ENCODE peak calls at places on chromosomes 11 and 22, in eight cellular contexts. N, E, X, S, M, G, A and Z are unnamed samples.

GRCh38 chr22:41048791-41049717 is 43.3 kb upstream of the EP300 start:
- DNase-seq in S (peak; percentile 72), X (peak; percentile 19), N (no peak), G (no peak), E (peak; percentile 75), M (no peak), A (no peak), Z (peak; percentile 76)

GRCh38 chr11:33015621-33016551 is at the start of gene DEPDC7:
- DNase-seq in E (peak; percentile 88), A (peak; percentile 15), S (peak; percentile 95), N (peak; percentile 43), M (peak; percentile 66), X (peak; percentile 40), G (peak; percentile 83), Z (peak; percentile 88)

GRCh38 chr11:2891291-2891690 is 5.7 kb upstream of the CDKN1C start:
- DNase-seq in G (no peak), S (no peak), E (no peak), M (no peak), A (no peak), X (no peak), N (no peak), Z (no peak)

GRCh38 chr11:433111-433510 is 8.7 kb downstream of the ANO9 start:
- DNase-seq in A (no peak), G (no peak), S (no peak), N (no peak), X (no peak), E (no peak), M (no peak), Z (no peak)

GRCh38 chr11:113885897-113886296 is 10.5 kb upstream of the USP28 start:
- DNase-seq in M (no peak), E (no peak), X (no peak), S (no peak), A (no peak), N (no peak), G (no peak), Z (no peak)

GRCh38 chr22:49995413-49996191 is 17.0 kb downstream of the IL17REL start:
- DNase-seq in G (no peak), M (no peak), X (no peak), S (no peak), A (no peak), E (no peak), N (no peak), Z (no peak)

GRCh38 chr11:90764691-90765090 is 541.8 kb upstream of the CHORDC1 start:
- DNase-seq in N (no peak), G (no peak), X (no peak), M (no peak), E (no peak), A (no peak), S (no peak), Z (no peak)

GRCh38 chr11:67507242-67507890 is 596 bp downstream of the CDK2AP2 start:
- DNase-seq in X (peak; percentile 56), M (no peak), N (no peak), S (no peak), E (no peak), A (peak; percentile 86), G (no peak), Z (no peak)

GRCh38 chr11:13440100-13440855 is 22.7 kb downstream of the BTBD10 start:
- DNase-seq in X (no peak), N (no peak), A (no peak), E (peak; percentile 13), S (no peak), G (no peak), M (no peak), Z (no peak)

GRCh38 chr11:64726211-64726641 is 3.2 kb upstream of the NRXN2 start:
- DNase-seq in N (no peak), A (no peak), X (no peak), M (no peak), S (no peak), E (no peak), G (no peak), Z (peak; percentile 66)

GRCh38 chr22:29022101-29022817 is 39.4 kb downstream of the C22orf31 start:
- DNase-seq in S (no peak), G (no peak), N (no peak), M (no peak), E (no peak), X (no peak), A (no peak), Z (no peak)

GRCh38 chr11:67352546-67353316 is 615 bp downstream of the POLD4 start:
- DNase-seq in X (no peak), G (no peak), M (no peak), S (peak; percentile 57), E (no peak), N (peak; percentile 89), A (peak; percentile 84), Z (no peak)

GRCh38 chr11:12831471-12832202 is 157.4 kb downstream of the TEAD1 start:
- DNase-seq in N (no peak), A (no peak), G (no peak), X (no peak), M (no peak), S (no peak), E (no peak), Z (no peak)

GRCh38 chr11:65488273-65489058 is 10.4 kb upstream of the MALAT1 start:
- DNase-seq in N (peak; percentile 63), E (peak; percentile 65), S (peak; percentile 42), G (no peak), M (no peak), X (no peak), A (no peak), Z (no peak)

GRCh38 chr22:35834080-35834479 is 116.4 kb downstream of the APOL5 start:
- DNase-seq in N (no peak), X (no peak), E (no peak), A (no peak), M (no peak), S (no peak), G (no peak), Z (no peak)

GRCh38 chr11:46332568-46333128 is 14.6 kb upstream of the DGKZ start:
- DNase-seq in M (no peak), E (no peak), X (no peak), A (no peak), N (no peak), G (no peak), S (peak; percentile 50), Z (no peak)

GRCh38 chr11:105935791-105936190 is 86.2 kb downstream of the MSANTD4 start:
- DNase-seq in A (no peak), X (no peak), M (no peak), E (no peak), S (no peak), N (no peak), G (no peak), Z (no peak)

GRCh38 chr11:8593935-8594909 is at the start of gene STK33:
- DNase-seq in A (peak; percentile 82), G (no peak), S (peak; percentile 85), N (no peak), M (no peak), E (peak; percentile 41), X (no peak), Z (peak; percentile 81)

GRCh38 chr22:42270178-42270511 is 308 bp downstream of the TCF20 start:
- DNase-seq in S (peak; percentile 35), A (peak; percentile 41), E (no peak), X (no peak), N (no peak), M (no peak), G (no peak), Z (no peak)

GRCh38 chr11:64762916-64763803 is 3.4 kb upstream of the PYGM start:
- DNase-seq in E (peak; percentile 47), A (no peak), S (no peak), X (no peak), M (no peak), N (peak; percentile 77), G (no peak), Z (no peak)

GRCh38 chr11:121425818-121426217 is 26.3 kb upstream of the SORL1 start:
- DNase-seq in A (no peak), G (no peak), N (no peak), S (no peak), M (no peak), E (no peak), X (no peak), Z (no peak)

GRCh38 chr11:121429556-121429955 is 22.6 kb upstream of the SORL1 start:
- DNase-seq in S (no peak), N (peak; percentile 63), M (no peak), X (no peak), G (no peak), E (no peak), A (no peak), Z (no peak)

GRCh38 chr11:121431820-121432526 is 20.1 kb upstream of the SORL1 start:
- DNase-seq in N (peak; percentile 26), A (peak; percentile 39), E (no peak), G (no peak), X (no peak), S (no peak), M (no peak), Z (no peak)

GRCh38 chr11:121422675-121423074 is 29.4 kb upstream of the SORL1 start:
- DNase-seq in X (no peak), E (no peak), A (peak; percentile 78), G (no peak), M (no peak), N (peak; percentile 87), S (no peak), Z (no peak)

GRCh38 chr11:121426476-121427454 is 25.3 kb upstream of the SORL1 start:
- DNase-seq in A (peak; percentile 70), M (peak; percentile 32), G (peak; percentile 51), N (peak; percentile 84), E (peak; percentile 43), S (peak; percentile 62), X (no peak), Z (no peak)
- TF ChIP-seq CTCF in A (no peak), M (no peak), G (no peak), N (peak; percentile 67), E (no peak), S (no peak), X (peak; percentile 13), Z (peak; percentile 35)

GRCh38 chr11:61794579-61794978 is 1.9 kb downstream of the FEN1 start:
- DNase-seq in A (no peak), X (no peak), E (no peak), G (no peak), S (no peak), M (no peak), N (no peak), Z (no peak)
- TF ChIP-seq CTCF in A (no peak), X (no peak), E (no peak), G (no peak), S (no peak), M (no peak), N (no peak), Z (no peak)

DNA sequence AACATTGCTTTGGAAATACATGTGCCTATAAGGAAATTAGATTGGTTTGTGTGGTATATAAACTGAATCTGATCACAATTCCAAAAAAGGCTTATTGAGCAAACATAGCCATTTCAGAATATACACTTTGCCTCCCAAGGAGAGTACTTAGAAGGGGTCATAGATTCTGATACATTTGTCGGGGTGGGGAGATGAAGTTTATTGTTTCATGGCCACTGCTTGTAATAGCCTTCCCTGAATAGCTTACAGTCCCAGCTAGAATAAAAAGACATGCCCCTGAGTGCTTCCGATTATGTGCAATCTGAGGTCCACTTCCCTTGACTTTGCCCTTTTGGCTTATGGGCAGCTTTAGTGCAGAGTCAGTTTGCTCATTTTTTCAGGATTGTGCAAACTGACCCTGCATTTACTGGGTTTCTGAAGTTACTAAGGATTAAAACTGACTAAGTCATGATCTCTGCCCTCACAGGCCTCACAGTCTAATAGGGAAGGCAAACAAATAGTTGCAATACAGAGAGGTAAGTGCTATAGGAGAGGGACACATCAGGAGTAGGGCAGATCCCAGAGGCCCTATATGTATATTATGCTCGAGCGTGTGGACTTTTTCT is 184.2 kb downstream of the BLID start:
- DNase-seq in N (no peak), X (no peak), A (no peak), M (no peak), G (no peak), S (no peak), E (no peak), Z (no peak)
- TF ChIP-seq CTCF in N (no peak), X (no peak), A (no peak), M (no peak), G (no peak), S (no peak), E (no peak), Z (no peak)

GRCh38 chr11:101323997-101324396 is 194.4 kb upstream of the PGR start:
- DNase-seq in E (no peak), A (peak; percentile 9), S (no peak), M (no peak), N (no peak), X (no peak), G (no peak), Z (no peak)
- TF ChIP-seq CTCF in E (no peak), A (no peak), S (no peak), M (no peak), N (peak; percentile 31), X (no peak), G (no peak), Z (no peak)